ENCODE peak calls at places on chromosomes 7 and 10, in ten cellular contexts. D is GM03348; X is Right ventricle myocardium superior; M is stimulated activated naive B cell treated with anti-CD40 and anti-IgM and Interleukin-4, amounts not matched to agents 10 μg/mL and 1 μg/mL and 100 μg/mL, for 72 hours; J is NCI-H774; Q is pons; N is fibroblast of gingiva; B is RWPE1; S is EL; Y is stimulated activated CD8-positive, alpha-beta memory T cell treated with anti-CD3 and anti-CD28 coated beads, Interleukin-15, amount 100 ng/mL, for 48 hours. V is an unnamed sample.

GRCh38 chr7:115941703-115942268 is 88.8 kb downstream of the TFEC start:
- DNase-seq in D (no peak), X (no peak), M (no peak), J (no peak), Q (no peak), N (no peak), B (peak; percentile 18), S (peak; percentile 28), Y (no peak), V (no peak)

GRCh38 chr7:83190659-83191389 is 28.1 kb upstream of the PCLO start:
- DNase-seq in D (no peak), X (no peak), M (no peak), J (no peak), Q (no peak), N (no peak), B (no peak), S (no peak), Y (no peak), V (no peak)

GRCh38 chr10:112532053-112532658 is 85.1 kb downstream of the VTI1A start:
- DNase-seq in D (no peak), X (no peak), M (no peak), J (no peak), Q (peak; percentile 11), N (peak; percentile 14), B (no peak), S (no peak), Y (no peak), V (no peak)

GRCh38 chr10:5595591-5596590 is 70.5 kb downstream of the ASB13 start:
- DNase-seq in D (peak; percentile 80), X (no peak), M (no peak), J (no peak), Q (no peak), N (peak; percentile 38), B (peak; percentile 91), S (peak; percentile 98), Y (no peak), V (no peak)

GRCh38 chr7:11069591-11069990 is 95.9 kb downstream of the PHF14 start:
- DNase-seq in D (no peak), X (no peak), M (no peak), J (no peak), Q (no peak), N (no peak), B (no peak), S (no peak), Y (no peak), V (no peak)

GRCh38 chr10:73460897-73461296 is 27.5 kb upstream of the MSS51 start:
- DNase-seq in D (no peak), X (no peak), M (no peak), J (no peak), Q (no peak), N (no peak), B (no peak), S (no peak), Y (no peak), V (no peak)

GRCh38 chr7:150923802-150924201 is 54.3 kb downstream of the KCNH2 start:
- DNase-seq in D (no peak), X (no peak), M (no peak), J (no peak), Q (no peak), N (no peak), B (no peak), S (no peak), Y (no peak), V (no peak)

GRCh38 chr10:72121389-72121788 is 33.0 kb upstream of the SPOCK2 start:
- DNase-seq in D (no peak), X (no peak), M (no peak), J (no peak), Q (no peak), N (no peak), B (no peak), S (no peak), Y (no peak), V (no peak)

GRCh38 chr7:105639677-105640493 is 58.6 kb upstream of the EFCAB10 start:
- DNase-seq in D (no peak), X (no peak), M (no peak), J (no peak), Q (no peak), N (no peak), B (no peak), S (no peak), Y (no peak), V (peak; percentile 13)

GRCh38 chr10:115918812-115919211 is 354.2 kb downstream of the GFRA1 start:
- DNase-seq in D (peak; percentile 16), X (no peak), M (no peak), J (no peak), Q (no peak), N (peak; percentile 9), B (no peak), S (peak; percentile 63), Y (no peak), V (no peak)

GRCh38 chr7:28179081-28180030 is 1.2 kb downstream of the JAZF1 start:
- DNase-seq in D (peak; percentile 93), X (peak; percentile 88), M (peak; percentile 45), J (peak; percentile 69), Q (no peak), N (peak; percentile 58), B (peak; percentile 76), S (peak; percentile 64), Y (peak; percentile 55), V (peak; percentile 48)